ENCODE peak calls at places on chromosome 21, in four cellular contexts. I is K562, A is H1, G is HepG2. N is an unnamed sample.

GRCh38 chr21:41128981-41129380 is 39.0 kb upstream of the BACE2 start:
- DNase-seq in I (no peak), A (no peak), G (no peak), N (no peak)

GRCh38 chr21:42039911-42040351 is 29.8 kb upstream of the ZBTB21 start:
- DNase-seq in I (no peak), A (no peak), G (no peak), N (no peak)

GRCh38 chr21:23152130-23152529 is 2153.9 kb downstream of the NCAM2 start:
- DNase-seq in I (no peak), A (no peak), G (no peak), N (no peak)

GRCh38 chr21:14533555-14534400 is 12.3 kb downstream of the SAMSN1 start:
- DNase-seq in I (peak; percentile 19), A (no peak), G (no peak), N (peak; percentile 67)

GRCh38 chr21:36718951-36719501 is 20.1 kb downstream of the SIM2 start:
- DNase-seq in I (no peak), A (no peak), G (peak; percentile 53), N (peak; percentile 52)

GRCh38 chr21:16305686-16306085 is 575.9 kb downstream of the USP25 start:
- DNase-seq in I (no peak), A (no peak), G (no peak), N (no peak)

GRCh38 chr21:34743831-34744230 is 75.0 kb downstream of the CLIC6 start:
- DNase-seq in I (no peak), A (no peak), G (no peak), N (peak; percentile 24)

GRCh38 chr21:14968821-14969220 is 96.0 kb downstream of the NRIP1 start:
- DNase-seq in I (no peak), A (no peak), G (no peak), N (no peak)

GRCh38 chr21:31929548-31929947 is 56.7 kb downstream of the HUNK start:
- DNase-seq in I (no peak), A (no peak), G (peak; percentile 95), N (no peak)

GRCh38 chr21:14968029-14968428 is 96.8 kb downstream of the NRIP1 start:
- DNase-seq in I (no peak), A (no peak), G (no peak), N (no peak)

GRCh38 chr21:43467785-43468184 is 40.9 kb upstream of the SIK1 start:
- DNase-seq in I (no peak), A (peak; percentile 11), G (no peak), N (no peak)

GRCh38 chr21:46498335-46499050 is 39.8 kb downstream of the DIP2A start:
- DNase-seq in I (no peak), A (no peak), G (no peak), N (peak; percentile 29)

GRCh38 chr21:41932191-41932575 is 21.6 kb downstream of the C2CD2 start:
- DNase-seq in I (peak; percentile 32), A (no peak), G (no peak), N (peak; percentile 84)

GRCh38 chr21:46457801-46458314 is 833 bp upstream of the DIP2A start:
- DNase-seq in I (peak; percentile 81), A (no peak), G (peak; percentile 21), N (peak; percentile 4)

GRCh38 chr21:29333355-29333746 is 34.6 kb downstream of the BACH1 start:
- DNase-seq in I (no peak), A (no peak), G (no peak), N (no peak)

GRCh38 chr21:37188825-37189224 is 78.3 kb downstream of the VPS26C start:
- DNase-seq in I (no peak), A (no peak), G (no peak), N (no peak)

GRCh38 chr21:14687277-14687642 is 141.1 kb upstream of the SAMSN1 start:
- DNase-seq in I (no peak), A (no peak), G (no peak), N (no peak)

GRCh38 chr21:34536820-34537219 is 24.8 kb upstream of the KCNE1 start:
- DNase-seq in I (no peak), A (no peak), G (peak; percentile 43), N (no peak)

GRCh38 chr21:41601573-41602371 is 93.8 kb upstream of the TMPRSS2 start:
- DNase-seq in I (no peak), A (no peak), G (no peak), N (no peak)

GRCh38 chr21:16945580-16945979 is 567.3 kb upstream of the CXADR start:
- DNase-seq in I (no peak), A (no peak), G (no peak), N (no peak)

GRCh38 chr21:46154955-46155513 is 345 bp downstream of the FTCD start:
- DNase-seq in I (no peak), A (peak; percentile 43), G (no peak), N (no peak)

GRCh38 chr21:21200103-21200938 is 202.1 kb downstream of the NCAM2 start:
- DNase-seq in I (peak; percentile 47), A (no peak), G (no peak), N (no peak)

GRCh38 chr21:42527489-42528158 is 14.0 kb downstream of the SLC37A1 start:
- DNase-seq in I (no peak), A (no peak), G (no peak), N (no peak)

GRCh38 chr21:34640858-34641257 is 25.9 kb upstream of the RCAN1 start:
- DNase-seq in I (no peak), A (peak; percentile 3), G (no peak), N (no peak)

GRCh38 chr21:28148400-28149064 is 844.1 kb downstream of the LTN1 start:
- DNase-seq in I (no peak), A (no peak), G (no peak), N (no peak)

GRCh38 chr21:33203371-33203724 is 26.4 kb upstream of the IFNAR2 start:
- DNase-seq in I (no peak), A (no peak), G (no peak), N (no peak)
- H3K9ac ChIP-seq in I (no peak overlapping the region), A (no peak overlapping the region), G (no peak overlapping the region), N (no peak overlapping the region)

GRCh38 chr21:40120944-40121575 is 253.8 kb downstream of the PCP4 start:
- DNase-seq in I (peak; percentile 36), A (no peak), G (peak; percentile 2), N (no peak)
- TF ChIP-seq FOSL1 in I (no peak), A (no peak), G (no peak), N (no peak)

DNA sequence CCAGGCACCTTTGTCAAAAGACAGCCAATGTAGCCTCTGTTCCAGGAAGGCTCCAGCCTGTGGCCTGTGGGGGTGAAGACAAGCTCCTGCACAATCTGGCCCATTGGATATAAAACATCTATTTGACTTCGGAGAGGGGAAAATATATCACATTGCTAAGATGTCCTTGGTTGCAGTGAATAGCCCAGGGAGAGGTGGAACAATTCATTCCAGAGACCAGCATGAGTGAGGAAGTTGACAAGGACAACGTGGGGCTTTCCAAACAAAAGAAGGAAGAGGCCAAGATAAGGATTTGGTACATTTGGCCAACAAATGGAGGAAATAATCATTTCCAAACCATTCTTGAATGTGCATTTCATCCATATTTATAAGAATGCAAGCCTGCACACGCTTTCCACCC is 187.0 kb downstream of the ETS2 start:
- DNase-seq in I (no peak), A (no peak), G (no peak), N (no peak)
- H3K27ac ChIP-seq in I (no peak overlapping the region), A (no peak overlapping the region), G (no peak overlapping the region), N (no peak overlapping the region)

DNA sequence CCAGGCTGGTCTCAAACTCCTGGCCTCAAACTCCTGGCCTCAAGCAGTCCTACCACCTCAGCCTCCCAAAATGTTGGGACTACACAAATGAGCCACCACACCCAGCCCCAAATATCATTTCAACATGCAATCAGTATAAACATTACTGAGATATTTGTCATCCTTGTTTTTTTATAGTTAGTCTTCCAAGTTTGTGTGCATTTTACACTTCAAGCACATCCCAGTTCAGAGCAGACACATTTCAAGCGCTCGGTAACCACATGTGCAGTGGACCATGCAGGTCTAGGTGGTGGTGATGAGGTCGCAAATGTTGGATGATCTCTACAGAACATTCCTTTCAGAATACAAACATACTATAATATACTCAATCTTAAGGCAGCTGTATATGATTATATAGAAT is 23.8 kb upstream of the APP start:
- DNase-seq in I (no peak), A (no peak), G (no peak), N (no peak)
- H3K9ac ChIP-seq in I (no peak overlapping the region), A (no peak overlapping the region), G (no peak overlapping the region), N (no peak overlapping the region)

GRCh38 chr21:45122432-45123132 is 48.2 kb downstream of the ADARB1 start:
- DNase-seq in I (no peak), A (no peak), G (no peak), N (no peak)
- TF ChIP-seq FOSL1 in I (no peak), A (no peak), G (no peak), N (no peak)